ENCODE peak calls at places on chromosomes 3 and 15, in nine cellular contexts. One of them, this sample, is unnamed.

GRCh38 chr3:101271728-101272127 is 48.6 kb downstream of the IMPG2 start:
- DNase-seq in tibial nerve: no peak
- DNase-seq in IMR-90: no peak
- DNase-seq in OCI-LY7: no peak
- DNase-seq in BJ: no peak
- DNase-seq in GM12878: no peak
- DNase-seq in MM.1S: no peak
- DNase-seq in neural progenitor cell: peak
- DNase-seq in foreskin fibroblast: no peak
- DNase-seq in this sample: no peak

GRCh38 chr3:134038716-134039115 is 9.0 kb upstream of the SLCO2A1 start:
- DNase-seq in tibial nerve: no peak
- DNase-seq in IMR-90: no peak
- DNase-seq in OCI-LY7: no peak
- DNase-seq in BJ: no peak
- DNase-seq in GM12878: no peak
- DNase-seq in MM.1S: no peak
- DNase-seq in neural progenitor cell: no peak
- DNase-seq in foreskin fibroblast: no peak
- DNase-seq in this sample: no peak

GRCh38 chr3:129131465-129132088 is 10.0 kb upstream of the RAB43 start:
- DNase-seq in tibial nerve: no peak
- DNase-seq in IMR-90: no peak
- DNase-seq in OCI-LY7: no peak
- DNase-seq in BJ: no peak
- DNase-seq in GM12878: no peak
- DNase-seq in MM.1S: no peak
- DNase-seq in neural progenitor cell: no peak
- DNase-seq in foreskin fibroblast: no peak
- DNase-seq in this sample: no peak

GRCh38 chr3:172869797-172870518 is 119.4 kb downstream of the ECT2 start:
- DNase-seq in tibial nerve: no peak
- DNase-seq in IMR-90: no peak
- DNase-seq in OCI-LY7: no peak
- DNase-seq in BJ: no peak
- DNase-seq in GM12878: no peak
- DNase-seq in MM.1S: no peak
- DNase-seq in neural progenitor cell: no peak
- DNase-seq in foreskin fibroblast: no peak
- DNase-seq in this sample: no peak

GRCh38 chr15:65130941-65131340 is 2.7 kb downstream of the PDCD7 start:
- DNase-seq in tibial nerve: no peak
- DNase-seq in IMR-90: no peak
- DNase-seq in OCI-LY7: peak
- DNase-seq in BJ: no peak
- DNase-seq in GM12878: no peak
- DNase-seq in MM.1S: no peak
- DNase-seq in neural progenitor cell: peak
- DNase-seq in foreskin fibroblast: no peak
- DNase-seq in this sample: no peak

GRCh38 chr3:179082416-179082815 is 10.8 kb upstream of the ZMAT3 start:
- DNase-seq in tibial nerve: no peak
- DNase-seq in IMR-90: peak
- DNase-seq in OCI-LY7: no peak
- DNase-seq in BJ: no peak
- DNase-seq in GM12878: no peak
- DNase-seq in MM.1S: no peak
- DNase-seq in neural progenitor cell: no peak
- DNase-seq in foreskin fibroblast: no peak
- DNase-seq in this sample: no peak

GRCh38 chr3:77186319-77186718 is 146.4 kb downstream of the ROBO2 start:
- DNase-seq in tibial nerve: no peak
- DNase-seq in IMR-90: no peak
- DNase-seq in OCI-LY7: no peak
- DNase-seq in BJ: no peak
- DNase-seq in GM12878: no peak
- DNase-seq in MM.1S: no peak
- DNase-seq in neural progenitor cell: no peak
- DNase-seq in foreskin fibroblast: no peak
- DNase-seq in this sample: no peak

GRCh38 chr15:31021067-31021665 is 29.7 kb upstream of the MTMR10 start:
- DNase-seq in tibial nerve: no peak
- DNase-seq in IMR-90: no peak
- DNase-seq in OCI-LY7: no peak
- DNase-seq in BJ: no peak
- DNase-seq in GM12878: no peak
- DNase-seq in MM.1S: no peak
- DNase-seq in neural progenitor cell: no peak
- DNase-seq in foreskin fibroblast: no peak
- DNase-seq in this sample: no peak

GRCh38 chr3:157581331-157581730 is 78.1 kb upstream of the VEPH1 start:
- DNase-seq in tibial nerve: no peak
- DNase-seq in IMR-90: peak
- DNase-seq in OCI-LY7: no peak
- DNase-seq in BJ: no peak
- DNase-seq in GM12878: no peak
- DNase-seq in MM.1S: no peak
- DNase-seq in neural progenitor cell: no peak
- DNase-seq in foreskin fibroblast: peak
- DNase-seq in this sample: peak

DNA sequence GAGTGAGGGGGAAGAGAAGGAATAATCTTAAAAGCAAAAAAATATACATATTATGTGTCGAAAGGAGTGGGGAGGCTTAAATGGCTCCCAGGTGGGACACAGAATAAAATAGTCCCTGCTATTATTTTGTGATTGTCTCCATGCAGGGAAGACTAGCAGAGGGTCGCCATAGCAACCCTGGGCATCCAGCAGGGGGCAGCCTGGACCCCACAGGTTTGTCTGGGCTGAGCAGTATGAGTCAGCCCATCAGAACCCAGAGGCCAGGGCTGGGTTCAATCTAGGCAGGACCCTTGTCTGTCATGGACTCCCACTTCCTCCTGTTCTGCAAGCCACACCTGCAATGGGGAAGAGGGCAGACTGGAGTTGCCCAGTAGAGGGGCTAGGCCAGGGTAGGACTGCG is 17.6 kb upstream of the LINGO1 start:
- DNase-seq in tibial nerve: no peak
- DNase-seq in IMR-90: no peak
- DNase-seq in OCI-LY7: peak
- DNase-seq in BJ: no peak
- DNase-seq in GM12878: no peak
- DNase-seq in MM.1S: no peak
- DNase-seq in neural progenitor cell: peak
- DNase-seq in foreskin fibroblast: no peak
- DNase-seq in this sample: peak
- TF ChIP-seq CTCF in tibial nerve: no peak
- TF ChIP-seq CTCF in IMR-90: peak
- TF ChIP-seq CTCF in OCI-LY7: peak
- TF ChIP-seq CTCF in BJ: peak
- TF ChIP-seq CTCF in GM12878: peak
- TF ChIP-seq CTCF in MM.1S: peak
- TF ChIP-seq CTCF in neural progenitor cell: peak
- TF ChIP-seq CTCF in foreskin fibroblast: no peak
- TF ChIP-seq CTCF in this sample: peak

GRCh38 chr3:13781417-13781816 is 98.5 kb downstream of the WNT7A start:
- DNase-seq in tibial nerve: no peak
- DNase-seq in IMR-90: no peak
- DNase-seq in OCI-LY7: no peak
- DNase-seq in BJ: no peak
- DNase-seq in GM12878: no peak
- DNase-seq in MM.1S: no peak
- DNase-seq in neural progenitor cell: no peak
- DNase-seq in foreskin fibroblast: no peak
- DNase-seq in this sample: no peak

GRCh38 chr3:13782501-13782900 is 97.4 kb downstream of the WNT7A start:
- DNase-seq in tibial nerve: no peak
- DNase-seq in IMR-90: no peak
- DNase-seq in OCI-LY7: no peak
- DNase-seq in BJ: no peak
- DNase-seq in GM12878: no peak
- DNase-seq in MM.1S: no peak
- DNase-seq in neural progenitor cell: no peak
- DNase-seq in foreskin fibroblast: no peak
- DNase-seq in this sample: no peak

GRCh38 chr3:13783556-13783955 is 96.3 kb downstream of the WNT7A start:
- DNase-seq in tibial nerve: no peak
- DNase-seq in IMR-90: no peak
- DNase-seq in OCI-LY7: no peak
- DNase-seq in BJ: no peak
- DNase-seq in GM12878: no peak
- DNase-seq in MM.1S: no peak
- DNase-seq in neural progenitor cell: no peak
- DNase-seq in foreskin fibroblast: no peak
- DNase-seq in this sample: no peak

GRCh38 chr3:13776253-13777050 is 103.4 kb downstream of the WNT7A start:
- DNase-seq in tibial nerve: no peak
- DNase-seq in IMR-90: no peak
- DNase-seq in OCI-LY7: no peak
- DNase-seq in BJ: no peak
- DNase-seq in GM12878: no peak
- DNase-seq in MM.1S: no peak
- DNase-seq in neural progenitor cell: no peak
- DNase-seq in foreskin fibroblast: no peak
- DNase-seq in this sample: no peak

DNA sequence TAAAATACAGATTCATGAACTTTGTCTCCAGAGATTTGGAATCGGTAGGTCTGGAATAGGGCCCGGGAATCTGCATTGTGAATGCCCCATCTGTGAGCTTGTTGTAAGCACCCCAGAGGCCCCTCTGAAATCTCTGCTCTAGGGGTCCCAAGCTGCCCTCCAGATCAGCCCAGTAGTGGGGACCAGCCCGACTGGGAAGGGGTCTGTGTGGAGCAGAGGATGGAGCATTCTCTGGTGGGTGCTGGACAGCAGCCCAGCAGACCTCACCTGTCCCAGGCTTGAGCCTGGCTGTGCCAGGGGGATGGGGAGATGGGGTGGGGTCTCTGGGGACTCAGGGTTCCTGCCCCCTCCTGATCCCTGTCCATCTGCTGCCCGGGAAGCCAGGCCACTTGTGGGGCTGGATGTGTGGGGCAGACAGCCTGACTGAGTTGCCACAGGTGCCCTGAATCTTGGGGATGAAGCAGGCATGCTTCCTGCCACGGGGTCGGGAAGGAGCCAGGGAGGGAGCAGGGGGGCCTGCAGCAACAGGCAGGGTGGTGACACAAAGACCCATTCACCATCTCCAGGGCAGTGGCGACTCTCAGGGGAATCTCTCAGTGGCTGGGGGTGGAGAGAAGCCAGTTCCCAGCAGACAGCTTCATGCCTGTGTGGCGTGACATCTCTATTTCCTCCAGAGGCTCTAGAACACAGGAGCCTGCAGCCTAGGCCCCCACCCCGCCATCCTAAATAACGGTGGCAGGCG is 99.3 kb downstream of the WNT7A start:
- DNase-seq in tibial nerve: no peak
- DNase-seq in IMR-90: no peak
- DNase-seq in OCI-LY7: no peak
- DNase-seq in BJ: no peak
- DNase-seq in GM12878: no peak
- DNase-seq in MM.1S: no peak
- DNase-seq in neural progenitor cell: no peak
- DNase-seq in foreskin fibroblast: no peak
- DNase-seq in this sample: no peak
- H3K4me3 ChIP-seq in tibial nerve: no peak
- H3K4me3 ChIP-seq in IMR-90: no peak
- H3K4me3 ChIP-seq in OCI-LY7: no peak
- H3K4me3 ChIP-seq in BJ: no peak
- H3K4me3 ChIP-seq in GM12878: no peak
- H3K4me3 ChIP-seq in MM.1S: no peak
- H3K4me3 ChIP-seq in neural progenitor cell: no peak
- H3K4me3 ChIP-seq in foreskin fibroblast: no peak
- H3K4me3 ChIP-seq in this sample: no peak

GRCh38 chr3:160928183-160928718 is 172.2 kb downstream of the PPM1L start:
- DNase-seq in tibial nerve: no peak
- DNase-seq in IMR-90: no peak
- DNase-seq in OCI-LY7: peak
- DNase-seq in BJ: no peak
- DNase-seq in GM12878: no peak
- DNase-seq in MM.1S: no peak
- DNase-seq in neural progenitor cell: no peak
- DNase-seq in foreskin fibroblast: no peak
- DNase-seq in this sample: no peak

GRCh38 chr3:160931474-160931873 is 173.7 kb downstream of the B3GALNT1 start:
- DNase-seq in tibial nerve: no peak
- DNase-seq in IMR-90: no peak
- DNase-seq in OCI-LY7: no peak
- DNase-seq in BJ: peak
- DNase-seq in GM12878: no peak
- DNase-seq in MM.1S: no peak
- DNase-seq in neural progenitor cell: no peak
- DNase-seq in foreskin fibroblast: peak
- DNase-seq in this sample: peak

GRCh38 chr3:160924776-160925175 is 168.7 kb downstream of the PPM1L start:
- DNase-seq in tibial nerve: no peak
- DNase-seq in IMR-90: no peak
- DNase-seq in OCI-LY7: no peak
- DNase-seq in BJ: no peak
- DNase-seq in GM12878: no peak
- DNase-seq in MM.1S: no peak
- DNase-seq in neural progenitor cell: no peak
- DNase-seq in foreskin fibroblast: no peak
- DNase-seq in this sample: no peak

GRCh38 chr3:160927620-160928019 is 171.6 kb downstream of the PPM1L start:
- DNase-seq in tibial nerve: no peak
- DNase-seq in IMR-90: no peak
- DNase-seq in OCI-LY7: no peak
- DNase-seq in BJ: no peak
- DNase-seq in GM12878: no peak
- DNase-seq in MM.1S: peak
- DNase-seq in neural progenitor cell: no peak
- DNase-seq in foreskin fibroblast: no peak
- DNase-seq in this sample: no peak

DNA sequence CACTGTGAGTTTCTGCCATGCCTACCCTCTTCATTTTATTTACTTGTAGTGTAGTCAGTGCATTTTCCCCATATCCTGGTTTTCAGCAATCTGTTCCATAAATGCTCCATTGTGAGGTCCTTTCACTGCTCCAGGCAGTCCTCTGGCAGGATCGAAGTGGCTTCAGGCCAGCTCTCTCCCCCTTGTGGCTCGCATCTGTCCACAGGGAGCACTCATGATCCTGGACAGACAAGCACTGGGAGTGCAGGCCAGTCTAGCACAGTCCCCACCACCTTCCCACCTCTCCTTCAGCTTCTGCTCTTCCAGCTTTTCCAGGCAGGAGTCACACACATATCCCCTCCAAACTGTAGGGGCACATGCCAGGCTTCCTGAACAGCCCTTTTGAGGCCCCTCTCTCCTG is 173.6 kb downstream of the PPM1L start:
- DNase-seq in tibial nerve: no peak
- DNase-seq in IMR-90: no peak
- DNase-seq in OCI-LY7: no peak
- DNase-seq in BJ: no peak
- DNase-seq in GM12878: no peak
- DNase-seq in MM.1S: no peak
- DNase-seq in neural progenitor cell: peak
- DNase-seq in foreskin fibroblast: peak
- DNase-seq in this sample: no peak
- TF ChIP-seq CTCF in tibial nerve: no peak
- TF ChIP-seq CTCF in IMR-90: no peak
- TF ChIP-seq CTCF in OCI-LY7: no peak
- TF ChIP-seq CTCF in BJ: peak
- TF ChIP-seq CTCF in GM12878: no peak
- TF ChIP-seq CTCF in MM.1S: no peak
- TF ChIP-seq CTCF in neural progenitor cell: peak
- TF ChIP-seq CTCF in foreskin fibroblast: peak
- TF ChIP-seq CTCF in this sample: no peak

GRCh38 chr3:193816656-193817311 is 223.8 kb downstream of the OPA1 start:
- DNase-seq in tibial nerve: peak
- DNase-seq in IMR-90: peak
- DNase-seq in OCI-LY7: no peak
- DNase-seq in BJ: no peak
- DNase-seq in GM12878: no peak
- DNase-seq in MM.1S: no peak
- DNase-seq in neural progenitor cell: peak
- DNase-seq in foreskin fibroblast: peak
- DNase-seq in this sample: peak
- H3K4me3 ChIP-seq in tibial nerve: no peak
- H3K4me3 ChIP-seq in IMR-90: no peak
- H3K4me3 ChIP-seq in OCI-LY7: no peak
- H3K4me3 ChIP-seq in BJ: no peak
- H3K4me3 ChIP-seq in GM12878: no peak
- H3K4me3 ChIP-seq in MM.1S: no peak
- H3K4me3 ChIP-seq in neural progenitor cell: no peak
- H3K4me3 ChIP-seq in foreskin fibroblast: no peak
- H3K4me3 ChIP-seq in this sample: no peak